ENCODE peak calls at places on chromosomes 5 and 9, in four cellular contexts. F, T, D and V are unnamed samples.

GRCh38 chr5:149549461-149550266 is 1.6 kb downstream of the CSNK1A1 start:
- DNase-seq in T (peak), D (peak), F (peak), V (peak)

GRCh38 chr5:45113726-45114125 is 305.0 kb downstream of the MRPS30 start:
- DNase-seq in F (no peak), T (no peak), D (no peak), V (no peak)

GRCh38 chr5:171450423-171451246 is 31.2 kb downstream of the FGF18 start:
- DNase-seq in F (no peak), T (no peak), D (peak), V (peak)

GRCh38 chr9:129206401-129206800 is 28.3 kb upstream of the IER5L start:
- DNase-seq in T (no peak), D (no peak), F (no peak), V (no peak)

GRCh38 chr9:134189475-134190231 is 25.3 kb upstream of the RNU6ATAC start:
- DNase-seq in F (no peak), T (no peak), D (no peak), V (no peak)

GRCh38 chr9:27749838-27750237 is 176.6 kb upstream of the C9orf72 start:
- DNase-seq in F (no peak), D (no peak), T (no peak), V (no peak)

GRCh38 chr9:91948423-91949292 is 1.4 kb downstream of the ROR2 start:
- DNase-seq in D (peak), F (no peak), T (peak), V (peak)

GRCh38 chr5:157548513-157549282 is 26.9 kb downstream of the ADAM19 start:
- DNase-seq in F (no peak), D (no peak), T (peak), V (peak)

GRCh38 chr5:14365831-14366435 is 215.7 kb upstream of the OTULINL start:
- DNase-seq in F (no peak), D (no peak), T (no peak), V (no peak)

GRCh38 chr5:39117401-39117800 is 43.2 kb upstream of the RICTOR start:
- DNase-seq in F (no peak), D (peak), T (no peak), V (peak)
- TF ChIP-seq MAZ in F (no peak), D (no peak), T (no peak), V (no peak)

GRCh38 chr5:6656680-6657079 is 23.4 kb downstream of the SRD5A1 start:
- DNase-seq in D (peak), F (no peak), T (peak), V (no peak)
- TF ChIP-seq MAFK in D (no peak), F (no peak), T (no peak), V (no peak)

GRCh38 chr5:50666261-50667078 is at the start of gene PARP8:
- DNase-seq in D (no peak), T (no peak), F (no peak), V (peak)

GRCh38 chr5:50663636-50664035 is 2.8 kb upstream of the PARP8 start:
- DNase-seq in T (no peak), D (no peak), F (no peak), V (no peak)

GRCh38 chr5:50665091-50665490 is 1.3 kb upstream of the PARP8 start:
- DNase-seq in D (no peak), F (no peak), T (no peak), V (no peak)

GRCh38 chr5:50667079-50667652 is 729 bp downstream of the PARP8 start:
- DNase-seq in D (no peak), F (no peak), T (peak), V (peak)

GRCh38 chr5:50667653-50668403 is 1.4 kb downstream of the PARP8 start:
- DNase-seq in F (no peak), D (no peak), T (no peak), V (peak)
- TF ChIP-seq MAZ in F (no peak), D (no peak), T (no peak), V (peak)

DNA sequence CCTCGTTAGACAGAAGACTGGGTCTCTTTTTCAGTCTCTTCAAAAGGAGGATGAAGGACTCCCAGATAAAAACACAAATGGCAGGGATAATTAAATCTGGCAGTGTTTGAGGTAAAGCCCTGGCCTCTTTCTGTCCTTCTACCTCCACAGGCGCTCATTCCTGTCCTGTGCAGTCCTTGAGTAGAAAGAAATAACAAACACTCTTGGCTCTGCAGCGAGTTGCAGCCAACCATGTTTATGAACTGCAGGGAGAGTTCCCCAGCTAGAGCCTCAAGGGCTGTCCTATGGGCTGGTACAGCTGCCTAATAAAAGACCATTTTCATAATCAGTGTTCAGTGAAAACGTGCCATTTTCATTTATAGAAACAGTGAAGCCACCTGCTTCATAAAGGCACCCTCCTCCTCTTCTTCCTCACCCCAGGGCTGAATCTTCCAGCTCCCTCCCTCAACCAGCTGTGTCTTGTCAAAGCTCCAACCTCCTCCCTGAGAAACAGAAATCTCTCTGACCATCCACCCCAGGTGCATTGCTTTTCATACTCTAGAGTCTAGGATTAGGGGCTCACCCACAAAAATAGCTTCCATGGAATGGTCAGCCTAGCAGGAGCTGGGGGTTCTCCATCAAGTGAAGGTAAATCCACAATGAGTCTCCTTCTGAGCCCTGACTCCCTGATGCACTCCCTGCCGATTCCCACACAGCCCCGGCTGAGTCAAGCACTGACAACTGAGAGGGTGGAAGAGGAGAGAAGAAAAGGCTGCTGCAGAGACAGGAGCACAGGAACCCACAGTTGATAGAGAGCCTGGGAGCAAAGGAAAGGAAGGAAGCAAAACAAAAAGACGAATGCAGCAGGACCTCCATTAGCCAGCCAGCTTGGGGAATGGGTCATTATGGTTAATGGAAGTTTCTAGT is 150.7 kb downstream of the CMYA5 start:
- DNase-seq in T (no peak), D (no peak), F (no peak), V (peak)
- TF ChIP-seq MAFK in T (no peak), D (no peak), F (no peak), V (no peak)

GRCh38 chr9:113599647-113600476 is 136.3 kb downstream of the RGS3 start:
- DNase-seq in T (no peak), F (no peak), D (no peak), V (peak)
- TF ChIP-seq MAZ in T (no peak), F (no peak), D (no peak), V (no peak)